ENCODE peak calls at places on chromosomes 13 and 19, in seven cellular contexts. G, K, S, J, U, Y and H are unnamed samples. For H3K79me1, the result is how much of the 10 kb centered on the place peaks cover.

GRCh38 chr13:62875118-62875640 is 1459.5 kb upstream of the PCDH20 start:
- DNase-seq in U (no peak), Y (no peak), K (no peak), G (no peak), J (no peak), S (no peak), H (no peak)

GRCh38 chr13:45490068-45490467 is 25.3 kb downstream of the COG3 start:
- DNase-seq in K (no peak), J (no peak), Y (no peak), U (no peak), S (peak), G (no peak), H (no peak)

GRCh38 chr13:64884976-64885375 is 2345.2 kb downstream of the PCDH9 start:
- DNase-seq in G (peak), K (no peak), U (no peak), S (peak), Y (no peak), J (no peak), H (peak)

GRCh38 chr13:73683746-73684145 is 450.5 kb downstream of the KLF12 start:
- DNase-seq in U (no peak), J (no peak), Y (no peak), S (no peak), G (no peak), K (no peak), H (no peak)

GRCh38 chr13:113638173-113638746 is 19.7 kb downstream of the ATP4B start:
- DNase-seq in S (no peak), U (no peak), G (no peak), J (no peak), K (no peak), Y (no peak), H (no peak)

GRCh38 chr13:28441533-28441928 is 53.4 kb downstream of the FLT1 start:
- DNase-seq in U (no peak), Y (no peak), K (no peak), J (no peak), G (no peak), S (no peak), H (no peak)

GRCh38 chr13:99124695-99125334 is 75.8 kb upstream of the UBAC2 start:
- DNase-seq in Y (peak), K (no peak), G (peak), U (no peak), S (no peak), J (no peak), H (peak)

GRCh38 chr19:48628486-48629296 is 8.5 kb downstream of the DBP start:
- DNase-seq in J (peak), S (no peak), K (no peak), G (no peak), Y (no peak), U (no peak), H (no peak)

GRCh38 chr13:101382701-101383100 is 33.6 kb downstream of the NALCN start:
- DNase-seq in U (no peak), K (no peak), J (no peak), Y (no peak), G (no peak), S (no peak), H (no peak)

GRCh38 chr13:99575376-99575775 is 74.1 kb downstream of the TM9SF2 start:
- DNase-seq in K (no peak), J (peak), U (no peak), S (no peak), Y (no peak), G (no peak), H (no peak)

GRCh38 chr13:99385940-99386339 is 78.7 kb upstream of the GPR183 start:
- DNase-seq in G (no peak), S (no peak), U (no peak), K (no peak), J (peak), Y (no peak), H (no peak)

GRCh38 chr19:53881482-53882390 is at the start of gene PRKCG:
- DNase-seq in S (peak), U (no peak), G (no peak), Y (no peak), K (peak), J (peak), H (peak)

GRCh38 chr13:41065098-41065497 is 3.8 kb downstream of the WBP4 start:
- DNase-seq in U (no peak), K (no peak), S (no peak), G (peak), Y (no peak), J (no peak), H (peak)

GRCh38 chr19:33905473-33905936 is 108.8 kb downstream of the KCTD15 start:
- DNase-seq in K (peak), Y (no peak), U (no peak), J (peak), S (peak), G (no peak), H (no peak)

GRCh38 chr13:44679602-44680001 is 103.5 kb upstream of the TSC22D1 start:
- DNase-seq in G (peak), U (no peak), J (no peak), K (no peak), Y (no peak), S (no peak), H (peak)

GRCh38 chr13:46698015-46698414 is 98.9 kb downstream of the ESD start:
- DNase-seq in J (no peak), S (no peak), K (no peak), U (no peak), G (no peak), Y (no peak), H (no peak)

GRCh38 chr13:44212633-44213387 is 160.8 kb upstream of the SERP2 start:
- DNase-seq in U (no peak), J (no peak), K (no peak), S (peak), G (peak), Y (peak), H (peak)

GRCh38 chr19:5880604-5881078 is 10.3 kb upstream of the FUT5 start:
- DNase-seq in J (no peak), Y (no peak), S (peak), U (no peak), K (no peak), G (peak), H (peak)

GRCh38 chr13:104171132-104171531 is 1104.9 kb upstream of the SLC10A2 start:
- DNase-seq in S (no peak), K (no peak), U (no peak), G (no peak), Y (no peak), J (no peak), H (no peak)

GRCh38 chr19:40265055-40265762 is 19.9 kb downstream of the AKT2 start:
- DNase-seq in K (no peak), S (no peak), U (no peak), J (no peak), G (no peak), Y (no peak), H (no peak)

GRCh38 chr13:50513528-50513863 is 330.0 kb downstream of the DLEU7 start:
- DNase-seq in U (no peak), S (no peak), G (no peak), K (no peak), Y (no peak), J (no peak), H (no peak)

GRCh38 chr19:6100284-6100915 is 9.9 kb downstream of the RFX2 start:
- DNase-seq in S (no peak), J (no peak), K (no peak), G (no peak), U (no peak), Y (no peak), H (peak)

GRCh38 chr13:74104661-74105275 is 29.4 kb downstream of the KLF12 start:
- DNase-seq in G (no peak), J (no peak), S (no peak), U (no peak), K (no peak), Y (no peak), H (peak)

GRCh38 chr19:9640956-9641355 is 19.9 kb upstream of the ZNF561 start:
- DNase-seq in G (no peak), S (no peak), J (no peak), Y (no peak), K (no peak), U (no peak), H (no peak)

GRCh38 chr13:51832471-51833152 is 12.4 kb downstream of the TMEM272 start:
- DNase-seq in S (peak), G (peak), Y (no peak), K (no peak), U (no peak), J (peak), H (peak)

GRCh38 chr13:50361282-50361681 is 346.0 kb downstream of the KCNRG start:
- DNase-seq in G (no peak), S (no peak), Y (no peak), U (no peak), K (no peak), J (no peak), H (no peak)

GRCh38 chr19:55149078-55150003 is at the start of gene TNNT1:
- DNase-seq in Y (no peak), U (no peak), K (no peak), G (no peak), J (peak), S (peak), H (no peak)

GRCh38 chr19:7769171-7769570 is 6.1 kb downstream of the CLEC4M start:
- DNase-seq in U (no peak), J (no peak), Y (no peak), K (no peak), S (no peak), G (no peak), H (no peak)

GRCh38 chr13:94858856-94859811 is 146.8 kb upstream of the SOX21 start:
- DNase-seq in K (no peak), G (peak), Y (no peak), S (peak), J (peak), U (no peak), H (peak)

GRCh38 chr19:32471095-32471494 is 65.5 kb downstream of the DPY19L3 start:
- DNase-seq in G (no peak), S (no peak), U (no peak), Y (no peak), K (no peak), J (no peak), H (no peak)

GRCh38 chr19:38417544-38418506 is 8.2 kb downstream of the RASGRP4 start:
- DNase-seq in Y (no peak), G (no peak), J (peak), S (peak), U (no peak), K (peak), H (peak)

GRCh38 chr13:40069173-40070044 is 413.9 kb downstream of the COG6 start:
- DNase-seq in G (peak), K (peak), S (peak), U (no peak), J (peak), Y (peak), H (peak)

GRCh38 chr19:50173144-50173543 is 10.1 kb upstream of the IZUMO2 start:
- DNase-seq in Y (no peak), G (no peak), U (no peak), K (no peak), S (peak), J (no peak), H (no peak)

GRCh38 chr19:21439372-21439771 is 42.4 kb downstream of the ZNF493 start:
- DNase-seq in J (no peak), K (no peak), G (no peak), U (no peak), S (no peak), Y (peak), H (no peak)

GRCh38 chr19:1245884-1246816 is 2.2 kb upstream of the MIDN start:
- DNase-seq in Y (no peak), K (no peak), U (no peak), G (no peak), J (no peak), S (no peak), H (no peak)

GRCh38 chr13:93861818-93862217 is 617.7 kb downstream of the DCT start:
- DNase-seq in G (peak), Y (no peak), U (no peak), K (no peak), J (no peak), S (peak), H (peak)

GRCh38 chr19:13835791-13836723 is 40.8 kb downstream of the ZSWIM4 start:
- DNase-seq in U (no peak), J (no peak), K (no peak), G (no peak), Y (peak), S (no peak), H (peak)

GRCh38 chr13:99433543-99434075 is 67.7 kb upstream of the TM9SF2 start:
- DNase-seq in S (no peak), Y (no peak), K (no peak), U (no peak), G (no peak), J (no peak), H (no peak)

DNA sequence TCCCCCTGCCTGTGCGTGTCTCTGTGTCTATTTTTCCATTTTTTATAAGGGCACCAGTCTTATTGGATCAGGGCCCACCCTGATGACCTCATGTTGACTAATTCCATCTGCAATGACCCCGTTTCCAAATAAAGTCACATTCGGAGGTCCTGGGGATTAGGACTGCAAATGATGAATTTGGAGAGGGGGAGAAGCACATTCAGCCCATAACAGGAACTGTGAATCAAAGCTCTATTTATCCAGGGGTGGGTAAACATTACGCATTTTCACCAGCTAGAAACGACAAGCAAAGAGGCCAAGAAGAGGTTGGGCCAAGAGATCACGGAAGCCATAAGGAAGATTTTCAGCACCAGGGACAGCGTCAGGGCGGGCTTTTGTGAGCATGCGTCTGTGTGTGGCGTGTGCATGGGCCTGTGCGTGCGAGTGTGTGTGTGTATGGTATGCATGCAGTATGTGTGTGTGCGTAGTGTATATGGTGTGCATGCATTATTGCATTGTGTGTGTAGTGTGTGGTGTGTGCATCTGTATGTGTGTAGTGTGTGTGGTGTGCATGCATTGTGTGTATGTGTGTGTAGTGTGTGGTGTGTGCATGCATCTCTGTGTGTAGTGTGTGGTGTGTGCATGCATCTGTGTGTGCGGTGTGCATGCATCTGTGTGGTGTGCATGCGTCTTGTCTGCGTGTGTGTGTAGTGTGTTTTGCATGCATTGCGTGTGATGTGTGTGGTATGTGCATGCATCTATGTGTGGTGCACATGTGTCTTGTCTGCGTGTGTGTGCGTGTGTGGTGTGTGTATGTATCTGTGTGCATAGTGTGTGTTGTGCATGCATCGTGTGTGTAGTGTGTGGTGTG is 19.6 kb downstream of the CELF5 start:
- DNase-seq in G (peak), Y (peak), K (peak), U (no peak), J (peak), S (peak), H (peak)
- H3K79me1 ChIP-seq in G (under half), Y (under half), K (under half), U (under half), J (under half), S (under half), H (under half)

GRCh38 chr19:16371540-16371986 is 46.9 kb downstream of the KLF2 start:
- DNase-seq in U (no peak), K (no peak), S (no peak), G (no peak), J (no peak), Y (no peak), H (no peak)
- H3K9ac ChIP-seq in U (no peak), K (no peak), S (no peak), G (no peak), J (no peak), Y (no peak), H (no peak)

DNA sequence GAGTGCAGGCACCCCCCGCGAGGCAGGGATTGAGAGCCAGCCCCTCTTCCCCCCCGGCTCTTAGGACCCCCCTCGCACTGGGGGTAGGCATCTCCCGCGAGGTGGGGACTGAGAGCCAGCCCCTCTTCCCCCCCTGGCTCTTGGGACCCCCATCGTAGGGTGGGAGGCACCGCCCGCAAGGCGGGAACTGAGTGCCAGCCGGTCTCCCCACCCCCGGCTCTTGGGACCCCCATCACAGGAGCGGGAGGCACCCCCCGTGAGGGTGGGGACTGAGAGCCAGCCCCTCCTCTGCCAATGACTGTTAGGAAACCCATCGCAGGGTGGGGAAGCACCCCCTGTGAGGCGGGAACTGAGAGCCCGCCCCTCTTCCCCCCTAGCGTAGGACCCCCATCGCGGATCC is 363.4 kb upstream of the SPRY2 start:
- DNase-seq in S (no peak), J (no peak), G (no peak), U (no peak), K (no peak), Y (no peak), H (no peak)
- H2BK120ac ChIP-seq in S (no peak), J (no peak), G (no peak), U (no peak), K (no peak), Y (no peak), H (no peak)

GRCh38 chr19:51345076-51345620 is 3.2 kb upstream of the VSIG10L start:
- DNase-seq in G (no peak), K (no peak), J (no peak), Y (no peak), U (no peak), S (no peak), H (no peak)
- H3K79me1 ChIP-seq in G (under half), K (under half), J (under half), Y (under half), U (under half), S (under half), H (under half)

GRCh38 chr19:12112701-12113100 is 27.4 kb downstream of the ZNF20 start:
- DNase-seq in U (no peak), S (no peak), G (no peak), J (no peak), K (no peak), Y (peak), H (no peak)
- H3K9ac ChIP-seq in U (no peak), S (no peak), G (no peak), J (no peak), K (no peak), Y (no peak), H (no peak)

GRCh38 chr13:109468123-109468522 is 318.3 kb downstream of the IRS2 start:
- DNase-seq in G (no peak), J (no peak), Y (no peak), K (no peak), S (no peak), U (no peak), H (no peak)

DNA sequence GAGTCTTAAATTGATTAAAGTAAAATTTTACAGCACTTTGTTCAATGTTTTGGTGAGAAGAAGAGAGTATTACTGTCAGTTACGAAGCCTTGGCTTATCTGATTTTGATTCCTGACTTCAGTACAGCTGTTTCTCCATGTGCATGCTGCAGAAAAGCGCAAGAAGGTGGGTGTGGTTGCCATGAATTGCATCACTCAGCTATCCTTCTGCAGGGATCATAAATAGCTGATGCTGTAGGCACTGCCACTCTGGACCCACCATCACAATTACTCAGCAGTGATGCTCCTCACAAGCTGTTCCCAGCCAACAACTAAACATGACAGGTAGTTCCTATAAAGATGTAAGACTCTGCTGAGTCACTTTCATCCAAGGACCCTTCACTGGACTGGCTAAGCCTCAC is 321.2 kb downstream of the IRS2 start:
- DNase-seq in J (no peak), G (peak), K (no peak), U (no peak), Y (no peak), S (no peak), H (peak)
- H2BK120ac ChIP-seq in J (no peak), G (no peak), K (no peak), U (no peak), Y (no peak), S (no peak), H (no peak)

GRCh38 chr19:18715416-18715815 is 31.9 kb downstream of the CRTC1 start:
- DNase-seq in K (no peak), U (no peak), G (no peak), J (no peak), S (no peak), Y (no peak), H (no peak)
- H3K79me1 ChIP-seq in K (under half), U (under half), G (under half), J (under half), S (under half), Y (under half), H (under half)

GRCh38 chr13:76993473-76993872 is 1.6 kb downstream of the CLN5 start:
- DNase-seq in G (no peak), Y (no peak), J (no peak), K (no peak), U (no peak), S (no peak), H (no peak)

GRCh38 chr13:76993021-76993420 is 1.1 kb downstream of the CLN5 start:
- DNase-seq in J (no peak), S (no peak), U (no peak), G (peak), K (no peak), Y (peak), H (peak)

GRCh38 chr13:76991796-76992547 is at the start of gene CLN5:
- DNase-seq in K (peak), J (peak), Y (peak), G (peak), U (peak), S (peak), H (peak)

GRCh38 chr13:76992548-76993001 is 694 bp downstream of the CLN5 start:
- DNase-seq in S (peak), J (no peak), K (peak), Y (peak), U (no peak), G (peak), H (peak)

GRCh38 chr13:76991432-76991795 is 467 bp upstream of the CLN5 start:
- DNase-seq in K (peak), J (no peak), U (no peak), Y (no peak), S (no peak), G (no peak), H (no peak)
- H3K9ac ChIP-seq in K (no peak), J (peak), U (peak), Y (peak), S (peak), G (peak), H (peak)

GRCh38 chr13:32829676-32830091 is 186.5 kb upstream of the KL start:
- DNase-seq in S (peak), J (peak), G (peak), Y (peak), K (no peak), U (peak), H (peak)

GRCh38 chr13:32825481-32825880 is 190.7 kb upstream of the KL start:
- DNase-seq in K (no peak), J (no peak), G (no peak), Y (no peak), U (no peak), S (no peak), H (no peak)

GRCh38 chr13:32830632-32831031 is 185.6 kb upstream of the KL start:
- DNase-seq in J (no peak), S (no peak), G (no peak), K (no peak), Y (no peak), U (no peak), H (no peak)

GRCh38 chr13:32829269-32829668 is 187.0 kb upstream of the KL start:
- DNase-seq in S (no peak), G (no peak), J (no peak), Y (no peak), K (no peak), U (no peak), H (no peak)

GRCh38 chr13:32828711-32829110 is 187.5 kb upstream of the KL start:
- DNase-seq in K (no peak), U (no peak), J (no peak), G (no peak), S (no peak), Y (no peak), H (no peak)
- H2BK120ac ChIP-seq in K (no peak), U (no peak), J (no peak), G (peak), S (no peak), Y (peak), H (no peak)